ENCODE peak calls at places on chromosomes 6 and 20, in seven cellular contexts. H, R, L, G, Z, T and N are unnamed samples.
A peak's percentile ranks its signal among the peaks of the same experiment; 100 is the strongest.

GRCh38 chr6:11064836-11065235 is 20.7 kb upstream of the ELOVL2 start:
- DNase-seq in G (no peak), T (no peak), L (no peak), H (no peak), Z (no peak), R (no peak), N (no peak)

GRCh38 chr6:150028799-150029198 is 3.5 kb upstream of the RAET1L start:
- DNase-seq in T (no peak), G (no peak), Z (peak; percentile 64), L (no peak), R (no peak), H (no peak), N (peak; percentile 46)

GRCh38 chr6:1131285-1132079 is 180.4 kb upstream of the FOXQ1 start:
- DNase-seq in T (peak; percentile 39), Z (no peak), R (no peak), H (no peak), L (no peak), G (no peak), N (no peak)

GRCh38 chr20:44776977-44777376 is 31.3 kb downstream of the KCNK15 start:
- DNase-seq in R (no peak), L (no peak), Z (peak; percentile 7), T (peak; percentile 16), H (no peak), G (no peak), N (no peak)

GRCh38 chr6:169677096-169677495 is 24.7 kb downstream of the WDR27 start:
- DNase-seq in G (no peak), Z (no peak), H (no peak), T (no peak), L (no peak), R (no peak), N (no peak)

GRCh38 chr20:25341716-25342680 is 48.6 kb downstream of the ABHD12 start:
- DNase-seq in H (no peak), Z (no peak), T (no peak), L (no peak), G (peak; percentile 38), R (no peak), N (no peak)

GRCh38 chr6:28922841-28923317 is 906 bp downstream of the TRIM27 start:
- DNase-seq in Z (no peak), G (no peak), T (peak; percentile 23), H (peak; percentile 51), R (peak; percentile 1), L (peak; percentile 20), N (peak; percentile 29)

GRCh38 chr6:156767603-156768467 is 9.3 kb upstream of the ARID1B start:
- DNase-seq in H (peak; percentile 67), T (no peak), Z (no peak), R (no peak), G (no peak), L (no peak), N (no peak)

GRCh38 chr20:39986231-39986904 is 702.7 kb downstream of the MAFB start:
- DNase-seq in T (peak; percentile 58), R (no peak), G (peak; percentile 64), Z (no peak), H (no peak), L (no peak), N (peak; percentile 20)

GRCh38 chr20:1997483-1998192 is 3.8 kb upstream of the PDYN start:
- DNase-seq in R (no peak), H (no peak), T (no peak), L (no peak), Z (no peak), G (no peak), N (no peak)

GRCh38 chr6:95417856-95418255 is 159.5 kb upstream of the MANEA start:
- DNase-seq in L (no peak), Z (no peak), R (no peak), H (no peak), T (no peak), G (no peak), N (no peak)

GRCh38 chr6:125191916-125192609 is 38.5 kb downstream of the TPD52L1 start:
- DNase-seq in R (no peak), L (peak; percentile 5), T (peak; percentile 93), Z (no peak), H (peak; percentile 54), G (peak; percentile 50), N (peak; percentile 28)

GRCh38 chr6:135043364-135043763 is 11.3 kb downstream of the HBS1L start:
- DNase-seq in G (no peak), Z (no peak), H (no peak), R (no peak), T (no peak), L (no peak), N (no peak)

GRCh38 chr6:87154641-87155271 is 609 bp upstream of the ZNF292 start:
- DNase-seq in R (peak; percentile 93), H (peak; percentile 73), G (peak; percentile 84), L (peak; percentile 55), T (peak; percentile 84), Z (no peak), N (no peak)

GRCh38 chr6:140537834-140538680 is 1163.6 kb upstream of the CITED2 start:
- DNase-seq in T (peak; percentile 97), Z (no peak), H (no peak), L (no peak), R (no peak), G (no peak), N (peak; percentile 31)

GRCh38 chr6:105920071-105920470 is 166.1 kb upstream of the PRDM1 start:
- DNase-seq in Z (no peak), L (no peak), G (no peak), R (no peak), H (no peak), T (no peak), N (no peak)

GRCh38 chr20:21202284-21202683 is 76.4 kb downstream of the KIZ start:
- DNase-seq in R (no peak), H (no peak), Z (no peak), G (no peak), T (peak; percentile 7), L (no peak), N (no peak)

GRCh38 chr6:168534265-168534664 is 93.3 kb downstream of the SMOC2 start:
- DNase-seq in R (no peak), L (no peak), G (no peak), H (no peak), Z (no peak), T (no peak), N (no peak)

GRCh38 chr6:37244430-37245310 is 12.9 kb upstream of the TBC1D22B start:
- DNase-seq in Z (no peak), H (no peak), L (no peak), G (peak; percentile 97), R (no peak), T (peak; percentile 100), N (peak; percentile 91)

GRCh38 chr6:29926081-29926794 is 16.1 kb upstream of the HLA-A start:
- DNase-seq in H (no peak), Z (no peak), R (no peak), L (no peak), T (no peak), G (no peak), N (no peak)

GRCh38 chr6:90000864-90001731 is 106.8 kb downstream of the GJA10 start:
- DNase-seq in R (no peak), T (no peak), G (peak; percentile 49), Z (no peak), H (no peak), L (no peak), N (no peak)

GRCh38 chr6:65787787-65788186 is 80.8 kb upstream of the EYS start:
- DNase-seq in H (no peak), R (no peak), G (no peak), T (no peak), Z (no peak), L (no peak), N (no peak)

GRCh38 chr6:119627908-119628669 is 278.5 kb upstream of the MAN1A1 start:
- DNase-seq in R (no peak), Z (no peak), G (no peak), H (no peak), L (no peak), T (no peak), N (no peak)

GRCh38 chr6:137348777-137349176 is 129.6 kb upstream of the IFNGR1 start:
- DNase-seq in H (no peak), L (no peak), G (no peak), R (no peak), Z (no peak), T (no peak), N (no peak)

GRCh38 chr20:45011108-45011526 is 44.8 kb downstream of the STK4 start:
- DNase-seq in G (peak; percentile 21), H (peak; percentile 24), L (no peak), Z (no peak), R (no peak), T (peak; percentile 80), N (peak; percentile 46)

GRCh38 chr6:138107078-138107751 is at the start of gene PERP:
- DNase-seq in R (no peak), G (peak; percentile 55), Z (peak; percentile 89), T (peak; percentile 15), L (peak; percentile 64), H (peak; percentile 68), N (peak; percentile 93)

GRCh38 chr20:47266847-47267515 is 89.5 kb downstream of the ZMYND8 start:
- DNase-seq in H (no peak), Z (no peak), L (no peak), G (no peak), R (no peak), T (no peak), N (no peak)

GRCh38 chr20:8721098-8721497 is 347.8 kb upstream of the PLCB4 start:
- DNase-seq in L (no peak), Z (no peak), T (peak; percentile 50), R (no peak), H (no peak), G (peak; percentile 42), N (peak; percentile 57)

GRCh38 chr20:45091366-45091765 is 9.6 kb downstream of the KCNS1 start:
- DNase-seq in H (no peak), R (no peak), T (no peak), Z (no peak), L (no peak), G (no peak), N (no peak)

GRCh38 chr6:111712398-111712797 is 106.7 kb upstream of the TRAF3IP2 start:
- DNase-seq in R (no peak), T (peak; percentile 87), G (no peak), H (no peak), L (no peak), Z (no peak), N (no peak)

GRCh38 chr6:11522819-11523218 is 14.7 kb upstream of the TMEM170B start:
- DNase-seq in T (no peak), H (no peak), R (no peak), Z (no peak), L (no peak), G (no peak), N (no peak)

GRCh38 chr6:79544299-79544927 is 7.2 kb upstream of the LCA5 start:
- DNase-seq in R (no peak), H (no peak), G (no peak), Z (no peak), L (no peak), T (peak; percentile 72), N (no peak)

GRCh38 chr20:38050691-38051090 is 17.1 kb downstream of the RPRD1B start:
- DNase-seq in R (no peak), G (no peak), T (no peak), Z (no peak), L (no peak), H (no peak), N (no peak)

GRCh38 chr20:46324960-46325703 is 16.8 kb upstream of the CDH22 start:
- DNase-seq in G (peak; percentile 42), R (no peak), L (no peak), T (peak; percentile 35), H (no peak), Z (no peak), N (no peak)

GRCh38 chr20:35615667-35616464 is at the start of gene SPAG4:
- DNase-seq in G (peak; percentile 99), L (peak; percentile 100), Z (peak; percentile 100), T (peak; percentile 100), R (peak; percentile 29), H (peak; percentile 99), N (peak; percentile 99)

GRCh38 chr6:2158596-2159271 is 86.7 kb downstream of the GMDS start:
- DNase-seq in R (no peak), H (no peak), Z (no peak), L (no peak), G (no peak), T (no peak), N (no peak)

GRCh38 chr20:21613512-21613911 is 92.0 kb upstream of the PAX1 start:
- DNase-seq in Z (no peak), H (no peak), G (peak; percentile 91), T (no peak), R (no peak), L (no peak), N (no peak)

GRCh38 chr6:38725414-38726183 is 10.5 kb downstream of the DNAH8 start:
- DNase-seq in H (no peak), T (peak; percentile 27), R (no peak), L (no peak), G (no peak), Z (no peak), N (no peak)